ENCODE peak calls at places on chromosomes 4 and X, in eight cellular contexts. I, Q, D, A, T, O, N and U are unnamed samples.
A peak's percentile ranks its signal among the peaks of the same experiment; 100 is the strongest.

GRCh38 chr4:152045781-152046571 is 285.2 kb upstream of the GATB start:
- DNase-seq in O (peak; percentile 62), I (peak; percentile 47), T (peak; percentile 4), Q (peak; percentile 13), D (peak; percentile 20), A (no peak), N (peak; percentile 94), U (peak; percentile 81)

GRCh38 chrX:49840679-49841078 is 11.6 kb downstream of the PAGE4 start:
- DNase-seq in Q (peak; percentile 61), A (no peak), N (peak; percentile 84), D (peak; percentile 25), O (peak; percentile 80), I (peak; percentile 34), T (peak; percentile 52), U (peak; percentile 80)

GRCh38 chr4:6963139-6963611 is 53.5 kb downstream of the TBC1D14 start:
- DNase-seq in Q (peak; percentile 54), O (no peak), T (no peak), N (no peak), I (no peak), D (no peak), A (no peak), U (no peak)

GRCh38 chr4:89254847-89255246 is 52.8 kb downstream of the GPRIN3 start:
- DNase-seq in I (peak; percentile 41), Q (peak; percentile 37), A (no peak), N (peak; percentile 45), T (peak; percentile 46), O (peak; percentile 48), D (peak; percentile 15), U (peak; percentile 13)

GRCh38 chrX:7828594-7828993 is 14.4 kb upstream of the VCX start:
- DNase-seq in D (no peak), T (no peak), N (no peak), I (peak; percentile 6), O (no peak), Q (peak; percentile 5), A (no peak), U (no peak)

GRCh38 chr4:136001791-136002190 is 1530.5 kb downstream of the PCDH18 start:
- DNase-seq in D (no peak), N (no peak), O (no peak), A (no peak), I (no peak), Q (no peak), T (no peak), U (no peak)

GRCh38 chr4:100828986-100829685 is 311.3 kb upstream of the EMCN start:
- DNase-seq in A (no peak), N (no peak), I (no peak), T (peak; percentile 46), D (peak; percentile 36), Q (peak; percentile 49), O (no peak), U (no peak)

GRCh38 chr4:68373513-68373912 is 23.6 kb upstream of the YTHDC1 start:
- DNase-seq in I (peak; percentile 47), N (peak; percentile 93), D (peak; percentile 78), O (peak; percentile 55), T (peak; percentile 84), Q (peak; percentile 88), A (peak; percentile 89), U (peak; percentile 64)

GRCh38 chrX:80431502-80431832 is 11.2 kb downstream of the TENT5D start:
- DNase-seq in D (no peak), O (no peak), T (no peak), N (no peak), Q (no peak), A (no peak), I (no peak), U (no peak)

GRCh38 chr4:31241504-31241903 is 521.3 kb downstream of the PCDH7 start:
- DNase-seq in O (no peak), T (no peak), A (no peak), D (no peak), I (no peak), N (no peak), Q (no peak), U (no peak)

GRCh38 chr4:31237242-31237641 is 517.1 kb downstream of the PCDH7 start:
- DNase-seq in O (no peak), I (no peak), D (no peak), T (no peak), Q (no peak), N (no peak), A (no peak), U (no peak)

GRCh38 chr4:31236635-31237173 is 516.5 kb downstream of the PCDH7 start:
- DNase-seq in T (no peak), Q (no peak), D (no peak), N (no peak), I (no peak), O (no peak), A (no peak), U (no peak)

GRCh38 chr4:31235961-31236360 is 515.8 kb downstream of the PCDH7 start:
- DNase-seq in N (no peak), Q (no peak), T (no peak), O (no peak), A (no peak), D (no peak), I (no peak), U (no peak)

DNA sequence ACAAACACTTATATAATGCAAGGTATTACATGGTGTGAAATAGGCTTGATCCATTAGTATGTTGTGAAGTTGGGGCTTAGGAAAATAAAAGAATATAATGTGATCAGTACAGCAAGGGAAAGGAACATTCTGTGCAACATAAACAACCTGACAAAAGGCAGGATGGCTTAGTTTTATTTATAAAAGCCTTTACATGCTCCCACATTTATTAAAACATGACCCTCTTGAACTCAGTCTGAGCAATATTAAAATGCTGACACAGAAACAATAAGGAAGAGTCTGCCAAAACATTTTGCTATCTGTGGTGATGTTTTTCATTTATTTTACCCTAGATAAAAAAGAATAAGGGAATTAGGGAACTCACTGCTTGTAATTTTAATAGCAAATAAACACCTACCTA is 519.7 kb downstream of the PCDH7 start:
- DNase-seq in D (no peak), O (no peak), T (no peak), A (no peak), I (no peak), N (no peak), Q (no peak), U (no peak)
- TF ChIP-seq CTCF in D (no peak), O (no peak), T (no peak), A (no peak), I (no peak), N (no peak), Q (no peak), U (no peak)

DNA sequence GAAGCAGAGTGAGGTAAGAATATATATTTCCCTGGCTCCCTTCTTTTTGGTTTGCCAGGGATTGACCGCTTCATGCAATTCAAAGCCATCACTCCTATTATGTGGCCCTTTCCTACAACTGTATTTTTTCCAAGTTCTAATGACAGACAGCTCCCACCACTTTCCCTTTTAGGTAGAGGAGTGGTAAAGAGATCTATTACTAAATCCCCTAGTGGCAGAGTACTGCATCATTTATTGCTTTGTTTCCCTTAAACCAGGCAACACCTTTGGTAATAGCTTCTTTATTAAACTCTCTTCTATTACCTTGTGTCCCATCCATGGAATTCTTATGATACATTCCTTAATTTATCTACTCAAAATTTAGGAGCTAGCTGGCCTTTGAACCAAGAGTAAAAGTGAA is 90.7 kb downstream of the CNOT6L start:
- DNase-seq in O (no peak), T (no peak), Q (no peak), A (no peak), N (no peak), D (no peak), I (no peak), U (no peak)
- TF ChIP-seq CTCF in O (no peak), T (no peak), Q (no peak), A (no peak), N (peak; percentile 53), D (no peak), I (no peak), U (no peak)

DNA sequence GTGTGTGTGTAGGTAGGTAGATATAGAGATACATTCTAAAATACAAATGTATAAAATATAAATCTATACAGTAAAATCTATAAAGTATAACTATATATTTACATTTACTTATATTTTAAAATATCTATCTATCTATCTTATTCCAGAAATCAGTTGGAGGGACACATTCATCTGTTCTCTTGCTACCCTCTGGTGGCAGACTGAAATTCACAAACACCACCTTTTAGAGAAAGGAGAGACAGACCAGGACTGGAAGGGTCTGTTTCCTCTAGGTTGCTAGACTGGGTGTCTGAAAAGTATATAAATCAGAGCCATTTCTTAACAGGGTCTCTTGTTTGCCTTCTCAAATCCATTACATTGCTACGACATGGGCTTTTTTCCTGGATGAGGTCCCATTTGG is 343.0 kb downstream of the OPHN1 start:
- DNase-seq in I (no peak), N (no peak), T (peak; percentile 8), O (no peak), A (no peak), D (peak; percentile 8), Q (peak; percentile 26), U (no peak)
- TF ChIP-seq CTCF in I (no peak), N (peak; percentile 41), T (peak; percentile 8), O (no peak), A (no peak), D (peak; percentile 46), Q (no peak), U (no peak)

GRCh38 chr4:29805871-29806480 is 914.2 kb upstream of the PCDH7 start:
- DNase-seq in N (no peak), O (no peak), Q (no peak), T (no peak), A (no peak), I (no peak), D (no peak), U (no peak)

DNA sequence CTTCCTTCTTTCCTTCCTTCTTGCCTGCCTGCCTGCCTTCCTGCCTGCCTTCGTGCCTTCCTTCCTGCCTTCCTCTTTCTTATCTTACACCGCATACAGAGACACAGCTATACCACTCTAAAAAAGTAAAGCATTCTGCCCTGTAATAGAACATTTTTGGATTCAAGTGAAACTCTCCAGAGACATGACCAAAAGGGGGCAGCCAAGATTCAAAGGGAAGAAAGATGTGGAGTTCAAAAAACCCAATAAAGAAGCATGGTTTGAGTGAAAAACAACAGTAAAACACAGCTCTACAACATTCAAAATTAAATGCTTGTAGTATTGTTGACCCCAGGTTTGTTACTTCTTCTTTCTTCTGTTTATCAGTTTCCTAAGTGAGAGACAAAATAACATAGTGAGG is 914.9 kb upstream of the PCDH7 start:
- DNase-seq in I (no peak), N (no peak), O (no peak), T (peak; percentile 2), A (no peak), Q (no peak), D (no peak), U (no peak)
- TF ChIP-seq CTCF in I (no peak), N (peak; percentile 69), O (no peak), T (peak; percentile 3), A (no peak), Q (no peak), D (no peak), U (no peak)

GRCh38 chr4:175190654-175191053 is 272.5 kb downstream of the ADAM29 start:
- DNase-seq in Q (no peak), I (no peak), A (no peak), O (no peak), N (no peak), T (no peak), D (no peak), U (no peak)
- TF ChIP-seq CTCF in Q (no peak), I (no peak), A (no peak), O (no peak), N (no peak), T (no peak), D (no peak), U (no peak)